ENCODE peak calls at places on chromosomes 4 and X, in four cellular contexts. C is A549, X is lung, R is psoas muscle. J is an unnamed sample. For H3K4me1, the result is how much of the 10 kb centered on the place peaks cover.

GRCh38 chr4:39574946-39575345 is 47.7 kb upstream of the UGDH start:
- DNase-seq in C (no peak), X (no peak), R (no peak), J (no peak)

GRCh38 chr4:35100932-35101331 is 1143.4 kb downstream of the ARAP2 start:
- DNase-seq in X (no peak), C (no peak), R (no peak), J (no peak)

GRCh38 chr4:10587697-10588096 is 96.9 kb downstream of the CLNK start:
- DNase-seq in X (no peak), C (no peak), R (no peak), J (no peak)

GRCh38 chr4:119729815-119730643 is 101.4 kb upstream of the PDE5A start:
- DNase-seq in R (no peak), C (peak), X (no peak), J (peak)

GRCh38 chr4:156241896-156242295 is 288.2 kb upstream of the CTSO start:
- DNase-seq in R (no peak), X (no peak), C (no peak), J (no peak)

GRCh38 chr4:84708406-84709135 is 125.6 kb downstream of the CDS1 start:
- DNase-seq in R (no peak), C (no peak), X (no peak), J (no peak)

GRCh38 chr4:142452132-142452855 is 393.8 kb downstream of the INPP4B start:
- DNase-seq in C (no peak), X (no peak), R (no peak), J (no peak)

GRCh38 chrX:97691901-97692455 is 808.3 kb downstream of the RPA4 start:
- DNase-seq in C (no peak), X (no peak), R (no peak), J (no peak)

GRCh38 chrX:74147439-74147838 is 156.5 kb upstream of the ZCCHC13 start:
- DNase-seq in C (no peak), X (no peak), R (no peak), J (no peak)

GRCh38 chr4:89439533-89439932 is 131.9 kb upstream of the GPRIN3 start:
- DNase-seq in X (no peak), R (no peak), C (no peak), J (no peak)

GRCh38 chrX:39450578-39450977 is 647.2 kb downstream of the BCOR start:
- DNase-seq in R (no peak), C (no peak), X (no peak), J (no peak)

GRCh38 chrX:123993326-123993725 is 31.8 kb downstream of the STAG2 start:
- DNase-seq in X (no peak), C (no peak), R (no peak), J (no peak)

GRCh38 chrX:17563515-17563914 is 173.8 kb upstream of the SCML1 start:
- DNase-seq in R (no peak), X (no peak), C (no peak), J (no peak)

GRCh38 chr4:186936496-186937375 is 213.1 kb upstream of the FAT1 start:
- DNase-seq in C (peak), R (no peak), X (no peak), J (no peak)

GRCh38 chr4:1403591-1404572 is 2.4 kb downstream of the NKX1-1 start:
- DNase-seq in X (no peak), C (no peak), R (peak), J (no peak)

GRCh38 chr4:95358320-95358889 is 190.4 kb downstream of the UNC5C start:
- DNase-seq in X (no peak), C (no peak), R (no peak), J (no peak)

GRCh38 chr4:155353923-155354540 is 22.7 kb downstream of the MAP9 start:
- DNase-seq in X (peak), R (no peak), C (peak), J (peak)

DNA sequence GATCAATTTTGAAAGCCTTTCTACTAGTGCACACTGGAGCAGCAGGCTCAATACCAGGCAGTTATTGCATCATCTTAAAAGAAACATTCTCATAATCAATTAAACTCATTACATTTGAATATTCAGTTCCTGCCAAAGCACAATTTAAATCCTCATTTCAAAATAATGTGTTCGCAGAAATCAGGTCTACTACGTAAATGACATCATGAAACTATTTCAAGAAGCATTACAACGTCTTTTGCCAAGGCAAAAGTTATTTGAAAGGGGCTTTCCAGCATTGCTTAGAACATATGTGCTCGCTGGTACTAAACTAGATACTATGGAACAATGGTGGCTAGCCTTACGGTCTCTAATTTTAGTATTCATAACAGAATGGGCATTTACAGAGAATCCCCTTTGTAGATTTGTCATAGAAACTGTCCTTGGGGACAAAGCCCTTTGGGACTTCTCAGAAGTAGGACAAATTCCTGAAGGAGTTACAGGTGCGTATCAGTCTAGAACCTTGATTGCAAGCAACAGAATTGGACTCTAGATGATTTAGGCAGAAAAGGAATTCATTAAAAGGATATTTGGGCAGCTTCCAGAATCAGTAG is 27.6 kb upstream of the HUWE1 start:
- DNase-seq in X (no peak), R (no peak), C (no peak), J (no peak)
- H3K4me1 ChIP-seq in X (under half), R (under half), C (under half), J (under half)

DNA sequence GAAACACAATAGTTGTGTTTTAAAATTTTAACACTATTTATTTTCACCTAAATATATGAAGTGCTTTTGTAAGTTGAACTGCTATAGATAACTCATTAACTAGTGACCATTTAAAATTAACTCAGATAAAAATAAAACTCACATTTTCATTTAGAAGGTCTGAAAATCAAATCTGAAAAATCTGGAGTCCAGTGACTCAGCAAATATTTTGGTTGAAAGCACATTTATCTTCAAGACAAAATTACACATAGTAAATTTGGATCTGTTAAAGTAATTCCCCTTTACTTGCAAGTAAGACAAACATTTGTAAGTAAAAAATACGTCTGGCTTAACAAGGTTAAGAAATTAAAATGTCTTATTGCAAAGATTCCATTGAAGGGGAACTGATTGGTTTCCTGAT is 589.1 kb downstream of the TRIML1 start:
- DNase-seq in C (no peak), X (no peak), R (no peak), J (no peak)
- H3K27ac ChIP-seq in C (no peak), X (no peak), R (no peak), J (no peak)

DNA sequence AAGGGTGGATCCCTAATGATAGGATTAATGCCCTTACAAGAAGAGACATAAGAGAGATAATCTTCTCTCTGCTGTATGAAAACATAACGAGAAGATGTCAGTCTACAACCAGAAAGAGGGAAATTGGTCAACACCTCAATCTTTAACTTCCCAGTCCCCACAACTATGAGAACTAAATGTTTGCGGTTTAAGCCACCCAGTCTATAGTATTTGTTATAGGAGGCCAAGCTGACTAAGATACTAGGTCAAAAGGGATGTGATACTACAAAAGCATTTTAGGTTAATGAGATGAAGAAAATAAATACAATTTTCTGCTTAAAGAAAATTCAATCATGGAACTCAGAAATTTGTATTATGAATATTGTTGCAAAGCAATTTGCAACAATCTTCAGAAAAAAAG is 55.4 kb upstream of the LHFPL1 start:
- DNase-seq in C (no peak), X (no peak), R (no peak), J (no peak)
- H3K4me1 ChIP-seq in C (under half), X (under half), R (under half), J (under half)

GRCh38 chr4:8201341-8201781 is 2.3 kb downstream of the SH3TC1 start:
- DNase-seq in X (no peak), C (no peak), R (no peak), J (no peak)

GRCh38 chr4:8198206-8198905 is 734 bp upstream of the SH3TC1 start:
- DNase-seq in C (no peak), R (no peak), X (no peak), J (peak)

GRCh38 chr4:8198906-8199593 is at the start of gene SH3TC1:
- DNase-seq in X (peak), C (peak), R (peak), J (peak)

GRCh38 chr4:8200302-8200975 is 1.3 kb downstream of the SH3TC1 start:
- DNase-seq in X (peak), R (peak), C (no peak), J (no peak)

GRCh38 chr4:8199594-8200301 is 658 bp downstream of the SH3TC1 start:
- DNase-seq in C (no peak), R (no peak), X (no peak), J (peak)
- H3K27ac ChIP-seq in C (peak), R (peak), X (peak), J (peak)

DNA sequence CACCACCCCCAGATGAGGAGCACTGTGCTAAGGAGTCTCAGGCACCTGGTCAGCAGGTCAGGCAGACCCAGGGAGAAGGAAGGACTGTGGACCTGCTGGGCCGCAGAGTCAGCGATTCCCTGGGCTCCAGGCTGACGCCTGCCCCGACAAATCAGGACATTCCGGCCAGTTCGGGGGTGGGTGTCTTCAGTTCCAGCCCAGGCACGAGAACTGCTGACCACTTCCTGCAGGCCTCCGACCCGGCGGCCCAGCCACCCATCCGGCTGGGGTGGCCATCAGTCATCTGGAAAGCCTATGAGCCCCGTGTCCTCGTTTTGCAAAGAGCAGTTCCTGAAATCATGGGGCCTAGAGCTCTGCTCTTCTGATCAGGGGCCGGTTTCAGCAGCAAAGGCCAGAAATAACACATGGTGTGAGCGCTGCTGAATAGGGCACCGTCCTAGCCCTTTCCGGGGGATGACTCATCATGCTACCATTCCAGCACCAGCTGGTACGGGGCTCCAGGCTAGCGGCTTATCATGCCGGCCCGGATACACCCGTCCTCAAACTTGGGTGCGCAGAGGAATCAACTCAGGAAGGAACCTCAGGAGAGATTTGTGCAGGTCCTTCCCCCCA is 7.8 kb upstream of the SH3TC1 start:
- DNase-seq in C (no peak), X (peak), R (peak), J (no peak)
- H3K4me1 ChIP-seq in C (under half), X (under half), R (under half), J (under half)